ENCODE peak calls at places on chromosomes 12 and 14, in eight cellular contexts. R is suprapubic skin, U is sigmoid colon, Z is H7, T is MM.1S, L is PC-3, H is brain microvascular endothelial cell, C is mucosa of descending colon. B is an unnamed sample. For H3K36me3, the result is how much of the 10 kb centered on the place peaks cover.

GRCh38 chr12:26319511-26319910 is 124.1 kb downstream of the SSPN start:
- DNase-seq in T (no peak), Z (no peak), L (peak), R (peak), C (no peak), H (peak), U (peak), B (peak)

GRCh38 chr12:103350116-103350515 is 145.7 kb downstream of the C12orf42 start:
- DNase-seq in U (no peak), H (no peak), L (no peak), C (no peak), R (no peak), T (no peak), Z (no peak), B (no peak)

GRCh38 chr14:99698642-99699041 is 14.5 kb downstream of the CYP46A1 start:
- DNase-seq in C (no peak), L (no peak), R (peak), Z (no peak), T (no peak), U (peak), H (no peak), B (no peak)

GRCh38 chr12:10153271-10154144 is 18.4 kb downstream of the OLR1 start:
- DNase-seq in L (peak), T (peak), C (peak), H (peak), Z (peak), U (peak), R (peak), B (peak)

GRCh38 chr12:67593041-67593870 is 55.3 kb upstream of the DYRK2 start:
- DNase-seq in Z (no peak), R (no peak), C (no peak), H (no peak), U (no peak), L (peak), T (no peak), B (no peak)

GRCh38 chr12:66321433-66321832 is 19.1 kb downstream of the HELB start:
- DNase-seq in H (no peak), U (no peak), C (no peak), L (no peak), T (no peak), R (no peak), Z (no peak), B (no peak)

GRCh38 chr12:59620326-59620725 is 24.5 kb downstream of the SLC16A7 start:
- DNase-seq in Z (no peak), U (no peak), L (peak), C (no peak), T (no peak), H (no peak), R (no peak), B (no peak)

GRCh38 chr12:18072723-18073122 is 17.3 kb downstream of the RERGL start:
- DNase-seq in L (no peak), Z (no peak), C (no peak), R (no peak), H (no peak), U (no peak), T (no peak), B (no peak)

GRCh38 chr14:92625213-92625612 is 111.6 kb downstream of the RIN3 start:
- DNase-seq in T (no peak), Z (no peak), C (no peak), H (peak), U (no peak), R (no peak), L (peak), B (no peak)

GRCh38 chr12:130761537-130762318 is 45.6 kb upstream of the RIMBP2 start:
- DNase-seq in Z (peak), H (peak), R (no peak), T (peak), U (peak), C (peak), L (peak), B (no peak)

GRCh38 chr14:81625343-81625742 is 91.7 kb upstream of the SEL1L start:
- DNase-seq in C (no peak), T (peak), L (peak), Z (peak), U (no peak), H (no peak), R (no peak), B (no peak)

GRCh38 chr14:104925941-104926609 is 1.4 kb downstream of the PLD4 start:
- DNase-seq in R (no peak), C (no peak), U (no peak), H (peak), T (peak), L (no peak), Z (peak), B (no peak)

GRCh38 chr14:23392613-23393012 is 15.5 kb downstream of the MYH6 start:
- DNase-seq in Z (peak), C (no peak), H (no peak), T (no peak), R (no peak), U (no peak), L (no peak), B (no peak)

GRCh38 chr14:95233702-95234241 is 76.4 kb upstream of the DICER1 start:
- DNase-seq in H (no peak), R (no peak), C (peak), U (no peak), Z (no peak), T (no peak), L (no peak), B (peak)

GRCh38 chr14:70171719-70172118 is 17.0 kb downstream of the SLC8A3 start:
- DNase-seq in H (no peak), Z (no peak), R (no peak), T (no peak), C (no peak), U (no peak), L (no peak), B (no peak)

GRCh38 chr12:54358945-54359761 is 5.1 kb downstream of the GPR84 start:
- DNase-seq in H (peak), L (peak), C (peak), T (peak), Z (peak), R (peak), U (peak), B (peak)

GRCh38 chr12:48010366-48010970 is 6.2 kb upstream of the COL2A1 start:
- DNase-seq in Z (no peak), L (no peak), H (no peak), R (no peak), U (no peak), T (no peak), C (no peak), B (no peak)

GRCh38 chr12:55385911-55386310 is 14.4 kb upstream of the OR6C65 start:
- DNase-seq in H (no peak), Z (peak), L (no peak), T (no peak), R (no peak), C (no peak), U (no peak), B (no peak)

GRCh38 chr14:22438742-22439141 is 150.3 kb downstream of the DAD1 start:
- DNase-seq in L (no peak), U (no peak), T (no peak), C (no peak), Z (no peak), R (no peak), H (no peak), B (no peak)

GRCh38 chr14:103109789-103110415 is 13.4 kb upstream of the TNFAIP2 start:
- DNase-seq in T (no peak), R (no peak), U (no peak), C (peak), Z (peak), L (peak), H (peak), B (peak)

GRCh38 chr14:51921026-51921425 is 60.6 kb downstream of the GNG2 start:
- DNase-seq in H (peak), Z (no peak), C (no peak), R (no peak), T (no peak), L (no peak), U (no peak), B (no peak)

GRCh38 chr14:92581206-92581605 is 67.6 kb downstream of the RIN3 start:
- DNase-seq in R (no peak), T (peak), H (no peak), L (no peak), Z (no peak), U (peak), C (no peak), B (no peak)

GRCh38 chr12:25694072-25694471 is 141.0 kb upstream of the LMNTD1 start:
- DNase-seq in T (no peak), R (no peak), L (peak), H (peak), Z (no peak), U (no peak), C (no peak), B (no peak)

GRCh38 chr12:3119745-3120660 is 42.8 kb downstream of the TSPAN9 start:
- DNase-seq in T (no peak), L (no peak), C (no peak), U (no peak), H (no peak), R (no peak), Z (no peak), B (peak)

GRCh38 chr14:65320661-65321308 is 91.7 kb upstream of the FUT8 start:
- DNase-seq in Z (no peak), T (no peak), R (no peak), C (no peak), U (no peak), L (peak), H (no peak), B (no peak)

GRCh38 chr12:120466560-120467315 is 2.8 kb downstream of the SRSF9 start:
- DNase-seq in T (no peak), U (no peak), C (peak), R (no peak), H (peak), L (peak), Z (no peak), B (no peak)

GRCh38 chr12:132355742-132356681 is 26.6 kb upstream of the GALNT9 start:
- DNase-seq in T (no peak), U (no peak), Z (no peak), H (no peak), C (peak), L (no peak), R (no peak), B (no peak)

GRCh38 chr12:61870658-61871559 is 389.3 kb upstream of the USP15 start:
- DNase-seq in H (no peak), U (no peak), T (peak), R (no peak), C (no peak), L (no peak), Z (no peak), B (no peak)

GRCh38 chr14:81662570-81663161 is 129.0 kb upstream of the SEL1L start:
- DNase-seq in H (no peak), Z (no peak), T (no peak), L (no peak), R (no peak), U (no peak), C (no peak), B (no peak)

GRCh38 chr14:26328766-26329165 is 269.1 kb downstream of the NOVA1 start:
- DNase-seq in T (no peak), R (no peak), U (no peak), L (no peak), Z (no peak), C (no peak), H (no peak), B (no peak)

GRCh38 chr12:115335048-115335447 is 651.1 kb upstream of the TBX3 start:
- DNase-seq in R (no peak), C (no peak), H (no peak), L (no peak), Z (no peak), T (no peak), U (no peak), B (peak)

GRCh38 chr14:24993631-24994030 is 56.3 kb downstream of the STXBP6 start:
- DNase-seq in C (no peak), H (no peak), Z (no peak), U (no peak), T (no peak), R (no peak), L (no peak), B (no peak)

GRCh38 chr14:45135181-45135580 is 549 bp upstream of the FANCM start:
- DNase-seq in Z (no peak), R (no peak), U (no peak), L (peak), C (no peak), H (peak), T (no peak), B (no peak)

GRCh38 chr14:101103321-101103901 is 199.9 kb upstream of the RTL1 start:
- DNase-seq in T (no peak), Z (peak), L (no peak), H (no peak), C (no peak), U (peak), R (peak), B (no peak)

GRCh38 chr14:105108516-105108864 is 43.3 kb upstream of the GPR132 start:
- DNase-seq in L (no peak), T (no peak), H (no peak), C (no peak), Z (no peak), U (no peak), R (peak), B (no peak)

GRCh38 chr12:93982847-93983315 is 165.5 kb upstream of the PLXNC1 start:
- DNase-seq in R (no peak), L (peak), C (no peak), T (no peak), H (peak), Z (no peak), U (no peak), B (no peak)

GRCh38 chr12:110933326-110933974 is 13.1 kb upstream of the MYL2 start:
- DNase-seq in R (no peak), C (no peak), U (no peak), T (no peak), L (no peak), Z (no peak), H (no peak), B (no peak)

GRCh38 chr12:54997914-54998507 is 13.4 kb upstream of the TESPA1 start:
- DNase-seq in T (no peak), R (no peak), Z (peak), C (no peak), U (no peak), L (no peak), H (no peak), B (no peak)

DNA sequence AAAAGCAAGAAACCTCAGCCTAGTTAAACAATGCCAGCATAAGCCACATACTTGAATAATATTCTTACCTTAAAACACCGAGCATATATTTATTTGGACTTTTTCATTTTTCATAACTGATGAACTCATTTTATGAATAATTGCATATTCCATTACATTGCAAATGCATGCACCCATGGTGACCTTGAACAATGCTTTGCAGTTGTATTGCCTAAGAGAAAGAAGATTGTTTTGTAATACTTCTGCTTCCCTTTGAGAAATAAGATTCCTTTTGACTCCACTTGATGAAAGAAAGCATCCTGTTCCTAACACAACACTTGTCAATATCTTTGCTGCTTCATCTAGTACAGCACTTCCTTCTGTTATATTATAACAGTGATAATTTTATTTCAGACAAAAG is 1182.2 kb downstream of the FLRT2 start:
- DNase-seq in L (no peak), C (no peak), T (no peak), R (no peak), Z (no peak), H (no peak), U (no peak), B (no peak)
- H3K36me3 ChIP-seq in L (under half), C (under half), T (under half), R (under half), Z (under half), H (under half), U (under half), B (under half)

GRCh38 chr14:68871392-68871791 is 78.5 kb upstream of the ZFP36L1 start:
- DNase-seq in U (no peak), Z (no peak), H (no peak), L (no peak), R (no peak), C (no peak), T (no peak), B (no peak)
- H3K36me3 ChIP-seq in U (under half), Z (under half), H (half or more), L (half or more), R (under half), C (under half), T (under half), B (under half)

DNA sequence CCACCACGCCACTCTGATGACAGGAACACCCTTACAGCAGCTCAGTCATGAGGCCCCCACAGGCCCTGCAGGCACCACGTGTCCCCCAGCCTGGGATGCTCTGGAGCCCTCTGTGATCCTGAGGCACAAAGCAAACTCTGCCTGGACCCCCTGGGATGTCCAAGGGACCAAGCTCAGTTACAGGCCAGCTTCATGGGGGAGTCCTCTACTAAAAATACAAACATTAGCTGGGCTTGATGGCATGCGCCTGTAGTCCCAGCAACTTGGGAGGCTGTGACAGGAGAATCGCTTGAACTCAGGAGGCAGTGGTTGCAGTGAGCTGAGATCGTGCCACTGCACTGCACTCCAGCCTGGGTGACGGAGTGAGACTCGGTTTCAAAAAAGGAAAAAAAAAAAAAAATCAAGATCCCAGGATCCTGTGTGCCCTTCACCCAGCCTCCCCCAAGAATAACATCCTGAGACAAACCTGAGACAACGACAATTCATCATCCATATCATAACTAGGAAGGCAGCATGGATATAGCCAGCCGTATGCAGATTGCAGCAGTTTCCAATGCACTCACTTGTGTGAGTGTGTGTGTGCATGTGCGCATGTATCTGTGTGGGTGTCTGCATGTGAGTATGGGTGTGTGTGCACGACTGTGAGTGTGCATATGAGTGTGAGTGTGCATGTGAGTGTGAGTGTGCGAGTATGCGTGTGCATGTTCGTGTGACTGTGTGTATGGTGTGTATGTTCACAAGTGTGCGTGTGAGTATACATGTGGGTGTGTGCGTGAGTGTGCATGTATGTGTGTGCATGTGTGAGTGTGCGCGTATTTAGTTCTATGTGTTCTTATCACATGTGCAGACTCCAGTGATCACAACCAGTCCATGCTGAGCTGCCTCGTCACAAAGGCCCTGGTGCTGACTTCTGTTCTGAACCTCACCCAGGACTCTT is 52.1 kb downstream of the NCOR2 start:
- DNase-seq in H (no peak), L (no peak), R (no peak), C (no peak), Z (no peak), T (no peak), U (no peak), B (no peak)
- H3K36me3 ChIP-seq in H (under half), L (under half), R (under half), C (under half), Z (under half), T (under half), U (under half), B (under half)

GRCh38 chr12:64109706-64110105 is 112.4 kb downstream of the KICS2 start:
- DNase-seq in T (no peak), R (no peak), U (no peak), C (no peak), L (no peak), Z (no peak), H (no peak), B (no peak)

GRCh38 chr12:64107776-64108175 is 114.3 kb downstream of the KICS2 start:
- DNase-seq in H (no peak), C (no peak), Z (no peak), U (no peak), L (no peak), R (no peak), T (peak), B (no peak)

GRCh38 chr12:64105026-64105425 is 117.1 kb downstream of the KICS2 start:
- DNase-seq in R (no peak), C (no peak), T (no peak), H (no peak), Z (no peak), L (no peak), U (no peak), B (no peak)

DNA sequence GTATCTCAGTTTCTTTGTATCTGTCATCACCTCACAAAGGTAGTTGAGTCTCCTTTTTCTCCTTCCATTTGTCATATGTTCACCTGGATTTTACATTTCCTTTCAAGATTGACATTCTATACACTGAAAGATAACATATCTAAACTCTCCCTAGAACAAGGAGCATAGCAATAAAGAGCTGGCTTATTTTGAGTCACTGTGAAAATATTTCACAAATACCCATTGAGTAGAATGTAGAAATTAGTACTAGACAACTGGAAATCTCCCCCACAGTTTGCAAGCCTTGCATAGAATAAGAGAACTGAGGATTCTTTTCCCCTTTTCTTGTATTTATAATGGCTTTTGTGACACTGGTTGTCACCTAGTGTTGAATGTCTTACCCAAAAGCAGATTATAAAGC is 111.2 kb downstream of the KICS2 start:
- DNase-seq in U (no peak), T (no peak), R (no peak), L (peak), Z (no peak), C (no peak), H (no peak), B (no peak)
- H3K36me3 ChIP-seq in U (under half), T (under half), R (under half), L (under half), Z (under half), C (under half), H (under half), B (under half)

GRCh38 chr12:71900091-71900490 is 38.6 kb upstream of the TPH2 start:
- DNase-seq in T (no peak), Z (no peak), C (no peak), L (peak), R (no peak), H (no peak), U (no peak), B (no peak)

GRCh38 chr12:71892059-71892458 is 46.6 kb upstream of the TPH2 start:
- DNase-seq in H (no peak), T (no peak), U (no peak), C (no peak), Z (no peak), L (no peak), R (no peak), B (no peak)

GRCh38 chr12:71890475-71890874 is 48.2 kb upstream of the TPH2 start:
- DNase-seq in Z (no peak), R (no peak), U (no peak), T (no peak), C (no peak), H (no peak), L (no peak), B (no peak)

GRCh38 chr12:71896171-71896570 is 42.5 kb upstream of the TPH2 start:
- DNase-seq in T (no peak), U (no peak), C (no peak), H (no peak), L (no peak), R (no peak), Z (no peak), B (no peak)
- H3K36me3 ChIP-seq in T (under half), U (under half), C (under half), H (under half), L (under half), R (half or more), Z (under half), B (half or more)